ENCODE peak calls at places on chromosomes 4 and X, in five cellular contexts. S is OCI-LY7; W is CD8-positive, alpha-beta memory T cell; Y is NCI-H187; P is pons. A is an unnamed sample.

GRCh38 chr4:154578919-154579318 is 11.6 kb downstream of the FGA start:
- DNase-seq in S (no peak), P (no peak), Y (no peak), W (no peak), A (no peak)

GRCh38 chrX:7746861-7747260 is 96.1 kb upstream of the VCX start:
- DNase-seq in W (no peak), Y (no peak), S (no peak), P (no peak), A (no peak)

GRCh38 chr4:29970626-29971025 is 749.5 kb upstream of the PCDH7 start:
- DNase-seq in S (no peak), P (no peak), W (no peak), Y (no peak), A (no peak)

GRCh38 chrX:81779701-81780100 is 577.8 kb downstream of the SH3BGRL start:
- DNase-seq in S (no peak), W (no peak), P (no peak), Y (no peak), A (no peak)

GRCh38 chr4:173758132-173758531 is 228.1 kb upstream of the HAND2 start:
- DNase-seq in S (no peak), Y (no peak), W (no peak), P (no peak), A (no peak)

GRCh38 chrX:39065051-39065871 is 264.0 kb downstream of the MID1IP1 start:
- DNase-seq in W (no peak), S (no peak), Y (peak), P (peak), A (peak)

GRCh38 chrX:8405631-8406030 is 59.0 kb upstream of the VCX3B start:
- DNase-seq in S (no peak), Y (no peak), W (no peak), P (no peak), A (no peak)

GRCh38 chrX:151543706-151544105 is 19.8 kb upstream of the PASD1 start:
- DNase-seq in S (no peak), W (no peak), P (no peak), Y (no peak), A (no peak)

GRCh38 chr4:165612936-165613335 is 234.1 kb downstream of the CPE start:
- DNase-seq in W (no peak), P (no peak), S (no peak), Y (no peak), A (no peak)

GRCh38 chr4:26420903-26421302 is 69.4 kb downstream of the CCKAR start:
- DNase-seq in P (no peak), Y (no peak), S (no peak), W (no peak), A (no peak)

A was measured in NCI-H2107.